ENCODE peak calls at places on chromosomes 6 and 20, in four cellular contexts. N is HuH-7, L is left cardiac atrium, C is brain microvascular endothelial cell. Z is an unnamed sample.

GRCh38 chr6:109374493-109374892 is 7.8 kb downstream of the CD164 start:
- DNase-seq in N (no peak), L (no peak), C (no peak), Z (no peak)

GRCh38 chr20:11992426-11992825 is 74.7 kb downstream of the BTBD3 start:
- DNase-seq in C (no peak), L (no peak), N (no peak), Z (no peak)

GRCh38 chr6:44053106-44053756 is 74.0 kb downstream of the MRPL14 start:
- DNase-seq in N (no peak), C (no peak), L (peak), Z (no peak)

GRCh38 chr20:18488301-18488700 is 8.7 kb downstream of the RBBP9 start:
- DNase-seq in C (no peak), N (no peak), L (no peak), Z (no peak)

GRCh38 chr20:12219798-12220197 is 302.1 kb downstream of the BTBD3 start:
- DNase-seq in C (no peak), L (no peak), N (no peak), Z (no peak)

GRCh38 chr6:108518714-108519576 is 41.8 kb upstream of the FOXO3 start:
- DNase-seq in L (no peak), N (peak), C (peak), Z (no peak)

GRCh38 chr6:41302638-41303037 is 16.2 kb upstream of the TREM1 start:
- DNase-seq in C (no peak), L (no peak), N (no peak), Z (no peak)

GRCh38 chr20:32527052-32527446 is 58.1 kb downstream of the NOL4L start:
- DNase-seq in C (no peak), N (no peak), L (no peak), Z (no peak)

GRCh38 chr6:135703621-135704020 is 147.9 kb upstream of the PDE7B start:
- DNase-seq in N (no peak), L (no peak), C (no peak), Z (no peak)

GRCh38 chr6:11607381-11607780 is 69.8 kb downstream of the TMEM170B start:
- DNase-seq in N (no peak), C (no peak), L (no peak), Z (no peak)

GRCh38 chr20:4484431-4485057 is 237.2 kb upstream of the PRND start:
- DNase-seq in N (no peak), C (no peak), L (no peak), Z (no peak)

GRCh38 chr6:82144007-82144851 is 103.3 kb downstream of the IBTK start:
- DNase-seq in N (no peak), C (peak), L (peak), Z (no peak)

GRCh38 chr6:170134077-170135040 is 156.5 kb downstream of the DLL1 start:
- DNase-seq in L (no peak), C (no peak), N (no peak), Z (peak)

GRCh38 chr20:60001027-60001567 is 42.9 kb downstream of the CDH26 start:
- DNase-seq in C (no peak), N (no peak), L (no peak), Z (no peak)

GRCh38 chr20:62627901-62628612 is 14.2 kb upstream of the SLCO4A1 start:
- DNase-seq in L (no peak), C (no peak), N (no peak), Z (no peak)

GRCh38 chr6:150588862-150589499 is 10.7 kb upstream of the PLEKHG1 start:
- DNase-seq in N (no peak), C (no peak), L (no peak), Z (no peak)

GRCh38 chr6:29647927-29648642 is 8.8 kb upstream of the MOG start:
- DNase-seq in N (no peak), C (peak), L (no peak), Z (no peak)

GRCh38 chr6:160391419-160392116 is 43.4 kb downstream of the SLC22A3 start:
- DNase-seq in C (peak), L (no peak), N (no peak), Z (no peak)

GRCh38 chr6:151488226-151488625 is 5.6 kb upstream of the CCDC170 start:
- DNase-seq in C (no peak), N (no peak), L (no peak), Z (no peak)

GRCh38 chr6:158698876-158699440 is 49.1 kb downstream of the SYTL3 start:
- DNase-seq in C (no peak), L (no peak), N (no peak), Z (no peak)

GRCh38 chr20:20237093-20237959 is 130.6 kb upstream of the INSM1 start:
- DNase-seq in C (peak), L (peak), N (peak), Z (no peak)

GRCh38 chr6:118959903-118960302 is 24.9 kb upstream of the MCM9 start:
- DNase-seq in N (no peak), L (no peak), C (no peak), Z (no peak)

GRCh38 chr6:42740725-42741124 is 5.2 kb downstream of the TBCC start:
- DNase-seq in N (no peak), L (no peak), C (no peak), Z (no peak)

GRCh38 chr20:62735331-62735821 is 26.7 kb downstream of the NTSR1 start:
- DNase-seq in N (no peak), C (no peak), L (peak), Z (no peak)

GRCh38 chr20:32010666-32011065 is 428 bp downstream of the CCM2L start:
- DNase-seq in L (no peak), C (no peak), N (no peak), Z (no peak)

GRCh38 chr6:89792881-89793280 is 26.7 kb downstream of the MDN1 start:
- DNase-seq in L (no peak), N (peak), C (peak), Z (no peak)

GRCh38 chr6:155881845-155882526 is 426.3 kb upstream of the NOX3 start:
- DNase-seq in N (no peak), L (no peak), C (no peak), Z (no peak)

GRCh38 chr6:137949686-137950390 is 82.8 kb downstream of the TNFAIP3 start:
- DNase-seq in N (no peak), L (no peak), C (no peak), Z (no peak)

GRCh38 chr6:10520468-10520867 is 683 bp upstream of the GCNT2 start:
- DNase-seq in C (peak), N (no peak), L (no peak), Z (no peak)